ENCODE peak calls at places on chromosomes 13 and 19, in nine cellular contexts. One of them, this sample, is unnamed.

GRCh38 chr13:45695198-45695730 is 6.9 kb upstream of the CBY2 start:
- DNase-seq in H1: no peak
- DNase-seq in stimulated activated CD8-positive, alpha-beta memory T cell treated with anti-CD3 and anti-CD28 coated beads, Interleukin-7, amount 100 ng/mL, for 48 hours: peak
- DNase-seq in COR-L47: no peak
- DNase-seq in HS-27A: no peak
- DNase-seq in endodermal cell: no peak
- DNase-seq in cardiac fibroblast: no peak
- DNase-seq in fibroblast of villous mesenchyme: no peak
- DNase-seq in RWPE1: no peak
- DNase-seq in this sample: no peak

GRCh38 chr13:45773236-45773635 is 71.1 kb downstream of the CBY2 start:
- DNase-seq in cardiac fibroblast: no peak
- DNase-seq in endodermal cell: no peak
- DNase-seq in H1: no peak
- DNase-seq in COR-L47: no peak
- DNase-seq in HS-27A: no peak
- DNase-seq in RWPE1: peak
- DNase-seq in fibroblast of villous mesenchyme: peak
- DNase-seq in stimulated activated CD8-positive, alpha-beta memory T cell treated with anti-CD3 and anti-CD28 coated beads, Interleukin-7, amount 100 ng/mL, for 48 hours: no peak
- DNase-seq in this sample: no peak

GRCh38 chr13:95573226-95573625 is 20.7 kb downstream of the CLDN10 start:
- DNase-seq in COR-L47: no peak
- DNase-seq in fibroblast of villous mesenchyme: no peak
- DNase-seq in endodermal cell: no peak
- DNase-seq in cardiac fibroblast: peak
- DNase-seq in H1: no peak
- DNase-seq in HS-27A: no peak
- DNase-seq in stimulated activated CD8-positive, alpha-beta memory T cell treated with anti-CD3 and anti-CD28 coated beads, Interleukin-7, amount 100 ng/mL, for 48 hours: no peak
- DNase-seq in RWPE1: peak
- DNase-seq in this sample: no peak

GRCh38 chr19:38665950-38666661 is 18.7 kb downstream of the ACTN4 start:
- DNase-seq in COR-L47: no peak
- DNase-seq in RWPE1: no peak
- DNase-seq in fibroblast of villous mesenchyme: peak
- DNase-seq in stimulated activated CD8-positive, alpha-beta memory T cell treated with anti-CD3 and anti-CD28 coated beads, Interleukin-7, amount 100 ng/mL, for 48 hours: no peak
- DNase-seq in cardiac fibroblast: peak
- DNase-seq in H1: peak
- DNase-seq in endodermal cell: peak
- DNase-seq in HS-27A: peak
- DNase-seq in this sample: no peak

GRCh38 chr19:18397242-18398202 is at the start of gene LRRC25:
- DNase-seq in HS-27A: no peak
- DNase-seq in RWPE1: no peak
- DNase-seq in stimulated activated CD8-positive, alpha-beta memory T cell treated with anti-CD3 and anti-CD28 coated beads, Interleukin-7, amount 100 ng/mL, for 48 hours: no peak
- DNase-seq in H1: no peak
- DNase-seq in COR-L47: no peak
- DNase-seq in endodermal cell: peak
- DNase-seq in cardiac fibroblast: no peak
- DNase-seq in fibroblast of villous mesenchyme: no peak
- DNase-seq in this sample: peak

GRCh38 chr13:40031031-40031430 is 375.6 kb downstream of the COG6 start:
- DNase-seq in COR-L47: no peak
- DNase-seq in stimulated activated CD8-positive, alpha-beta memory T cell treated with anti-CD3 and anti-CD28 coated beads, Interleukin-7, amount 100 ng/mL, for 48 hours: no peak
- DNase-seq in fibroblast of villous mesenchyme: peak
- DNase-seq in HS-27A: peak
- DNase-seq in H1: no peak
- DNase-seq in endodermal cell: no peak
- DNase-seq in RWPE1: peak
- DNase-seq in cardiac fibroblast: peak
- DNase-seq in this sample: no peak

GRCh38 chr13:89695343-89696257 is 1651.9 kb upstream of the MIR17HG start:
- DNase-seq in endodermal cell: peak
- DNase-seq in RWPE1: peak
- DNase-seq in cardiac fibroblast: peak
- DNase-seq in stimulated activated CD8-positive, alpha-beta memory T cell treated with anti-CD3 and anti-CD28 coated beads, Interleukin-7, amount 100 ng/mL, for 48 hours: no peak
- DNase-seq in H1: peak
- DNase-seq in COR-L47: peak
- DNase-seq in fibroblast of villous mesenchyme: no peak
- DNase-seq in HS-27A: peak
- DNase-seq in this sample: peak

GRCh38 chr19:17220207-17220758 is 5.1 kb downstream of the USE1 start:
- DNase-seq in fibroblast of villous mesenchyme: peak
- DNase-seq in stimulated activated CD8-positive, alpha-beta memory T cell treated with anti-CD3 and anti-CD28 coated beads, Interleukin-7, amount 100 ng/mL, for 48 hours: no peak
- DNase-seq in cardiac fibroblast: peak
- DNase-seq in endodermal cell: no peak
- DNase-seq in H1: no peak
- DNase-seq in RWPE1: peak
- DNase-seq in HS-27A: peak
- DNase-seq in COR-L47: no peak
- DNase-seq in this sample: no peak

GRCh38 chr19:51294211-51294976 is 17.1 kb upstream of the IGLON5 start:
- DNase-seq in RWPE1: no peak
- DNase-seq in fibroblast of villous mesenchyme: no peak
- DNase-seq in H1: no peak
- DNase-seq in endodermal cell: peak
- DNase-seq in HS-27A: no peak
- DNase-seq in stimulated activated CD8-positive, alpha-beta memory T cell treated with anti-CD3 and anti-CD28 coated beads, Interleukin-7, amount 100 ng/mL, for 48 hours: no peak
- DNase-seq in cardiac fibroblast: no peak
- DNase-seq in COR-L47: no peak
- DNase-seq in this sample: no peak

GRCh38 chr19:17202249-17202648 is 12.9 kb upstream of the USE1 start:
- DNase-seq in fibroblast of villous mesenchyme: no peak
- DNase-seq in H1: no peak
- DNase-seq in endodermal cell: peak
- DNase-seq in cardiac fibroblast: no peak
- DNase-seq in HS-27A: no peak
- DNase-seq in stimulated activated CD8-positive, alpha-beta memory T cell treated with anti-CD3 and anti-CD28 coated beads, Interleukin-7, amount 100 ng/mL, for 48 hours: no peak
- DNase-seq in COR-L47: no peak
- DNase-seq in RWPE1: peak
- DNase-seq in this sample: no peak

GRCh38 chr19:21439372-21439771 is 42.4 kb downstream of the ZNF493 start:
- DNase-seq in H1: no peak
- DNase-seq in HS-27A: no peak
- DNase-seq in fibroblast of villous mesenchyme: peak
- DNase-seq in cardiac fibroblast: no peak
- DNase-seq in RWPE1: no peak
- DNase-seq in endodermal cell: no peak
- DNase-seq in stimulated activated CD8-positive, alpha-beta memory T cell treated with anti-CD3 and anti-CD28 coated beads, Interleukin-7, amount 100 ng/mL, for 48 hours: no peak
- DNase-seq in COR-L47: no peak
- DNase-seq in this sample: no peak

GRCh38 chr13:45846681-45847080 is 4.9 kb downstream of the SIAH3 start:
- DNase-seq in H1: no peak
- DNase-seq in RWPE1: no peak
- DNase-seq in fibroblast of villous mesenchyme: no peak
- DNase-seq in COR-L47: no peak
- DNase-seq in cardiac fibroblast: no peak
- DNase-seq in HS-27A: no peak
- DNase-seq in stimulated activated CD8-positive, alpha-beta memory T cell treated with anti-CD3 and anti-CD28 coated beads, Interleukin-7, amount 100 ng/mL, for 48 hours: no peak
- DNase-seq in endodermal cell: no peak
- DNase-seq in this sample: no peak

GRCh38 chr19:46529622-46530451 is 34.2 kb upstream of the PNMA8B start:
- DNase-seq in endodermal cell: peak
- DNase-seq in RWPE1: peak
- DNase-seq in cardiac fibroblast: peak
- DNase-seq in COR-L47: peak
- DNase-seq in stimulated activated CD8-positive, alpha-beta memory T cell treated with anti-CD3 and anti-CD28 coated beads, Interleukin-7, amount 100 ng/mL, for 48 hours: peak
- DNase-seq in H1: no peak
- DNase-seq in HS-27A: peak
- DNase-seq in fibroblast of villous mesenchyme: peak
- DNase-seq in this sample: peak